ENCODE peak calls at places on chromosomes 16 and 17, in ten cellular contexts. One of them, this sample, is unnamed.

GRCh38 chr17:57110579-57111367 is 25.7 kb downstream of the AKAP1 start:
- DNase-seq in stomach: no peak
- DNase-seq in left lung: no peak
- DNase-seq in tibial artery: no peak
- DNase-seq in RWPE2: no peak
- DNase-seq in AG10803: no peak
- DNase-seq in NB4: peak; percentile 93
- DNase-seq in Calu3: no peak
- DNase-seq in B cell: no peak
- DNase-seq in progenitor cell of endocrine pancreas: no peak
- DNase-seq in this sample: no peak

GRCh38 chr16:69566437-69567030 is 768 bp downstream of the NFAT5 start:
- DNase-seq in progenitor cell of endocrine pancreas: peak; percentile 19
- DNase-seq in tibial artery: peak; percentile 84
- DNase-seq in stomach: peak; percentile 45
- DNase-seq in Calu3: peak; percentile 51
- DNase-seq in RWPE2: peak; percentile 73
- DNase-seq in NB4: peak; percentile 70
- DNase-seq in left lung: peak; percentile 67
- DNase-seq in B cell: peak; percentile 67
- DNase-seq in AG10803: peak; percentile 72
- DNase-seq in this sample: peak; percentile 70

GRCh38 chr16:69465083-69465721 is 40.8 kb downstream of the CYB5B start:
- DNase-seq in stomach: no peak
- DNase-seq in tibial artery: no peak
- DNase-seq in Calu3: peak; percentile 12
- DNase-seq in left lung: no peak
- DNase-seq in AG10803: no peak
- DNase-seq in RWPE2: no peak
- DNase-seq in B cell: peak; percentile 29
- DNase-seq in NB4: peak; percentile 72
- DNase-seq in progenitor cell of endocrine pancreas: no peak
- DNase-seq in this sample: peak; percentile 41

GRCh38 chr17:64707077-64707591 is 45.0 kb upstream of the SMURF2 start:
- DNase-seq in B cell: no peak
- DNase-seq in Calu3: peak; percentile 78
- DNase-seq in left lung: peak; percentile 93
- DNase-seq in NB4: peak; percentile 43
- DNase-seq in AG10803: peak; percentile 99
- DNase-seq in stomach: peak; percentile 77
- DNase-seq in RWPE2: peak; percentile 100
- DNase-seq in progenitor cell of endocrine pancreas: no peak
- DNase-seq in tibial artery: peak; percentile 93
- DNase-seq in this sample: no peak

GRCh38 chr17:82932146-82933005 is 92.6 kb upstream of the ZNF750 start:
- DNase-seq in Calu3: no peak
- DNase-seq in tibial artery: peak; percentile 54
- DNase-seq in B cell: no peak
- DNase-seq in progenitor cell of endocrine pancreas: no peak
- DNase-seq in left lung: no peak
- DNase-seq in AG10803: peak; percentile 44
- DNase-seq in RWPE2: peak; percentile 24
- DNase-seq in NB4: no peak
- DNase-seq in stomach: peak; percentile 15
- DNase-seq in this sample: no peak

GRCh38 chr17:82082456-82082855 is 15.6 kb downstream of the FASN start:
- DNase-seq in AG10803: no peak
- DNase-seq in RWPE2: no peak
- DNase-seq in progenitor cell of endocrine pancreas: no peak
- DNase-seq in stomach: no peak
- DNase-seq in left lung: no peak
- DNase-seq in B cell: no peak
- DNase-seq in tibial artery: no peak
- DNase-seq in Calu3: no peak
- DNase-seq in NB4: no peak
- DNase-seq in this sample: no peak

GRCh38 chr17:17691468-17692263 is 10.4 kb downstream of the RAI1 start:
- DNase-seq in B cell: peak; percentile 38
- DNase-seq in AG10803: peak; percentile 40
- DNase-seq in stomach: peak; percentile 47
- DNase-seq in RWPE2: no peak
- DNase-seq in tibial artery: no peak
- DNase-seq in Calu3: no peak
- DNase-seq in NB4: peak; percentile 89
- DNase-seq in left lung: peak; percentile 52
- DNase-seq in progenitor cell of endocrine pancreas: no peak
- DNase-seq in this sample: peak; percentile 55

GRCh38 chr16:67514382-67514828 is 14.2 kb upstream of the RIPOR1 start:
- DNase-seq in B cell: peak; percentile 86
- DNase-seq in stomach: peak; percentile 86
- DNase-seq in left lung: peak; percentile 82
- DNase-seq in NB4: peak; percentile 93
- DNase-seq in tibial artery: peak; percentile 87
- DNase-seq in RWPE2: no peak
- DNase-seq in AG10803: peak; percentile 85
- DNase-seq in progenitor cell of endocrine pancreas: peak; percentile 28
- DNase-seq in Calu3: peak; percentile 85
- DNase-seq in this sample: peak; percentile 79

GRCh38 chr17:75881678-75882454 is 3.5 kb upstream of the TRIM47 start:
- DNase-seq in progenitor cell of endocrine pancreas: no peak
- DNase-seq in AG10803: no peak
- DNase-seq in B cell: no peak
- DNase-seq in tibial artery: no peak
- DNase-seq in RWPE2: no peak
- DNase-seq in stomach: no peak
- DNase-seq in left lung: no peak
- DNase-seq in NB4: no peak
- DNase-seq in Calu3: no peak
- DNase-seq in this sample: no peak

GRCh38 chr17:63452091-63452978 is 6.2 kb upstream of the CYB561 start:
- DNase-seq in stomach: no peak
- DNase-seq in NB4: no peak
- DNase-seq in tibial artery: no peak
- DNase-seq in left lung: no peak
- DNase-seq in RWPE2: no peak
- DNase-seq in Calu3: no peak
- DNase-seq in progenitor cell of endocrine pancreas: no peak
- DNase-seq in AG10803: no peak
- DNase-seq in B cell: no peak
- DNase-seq in this sample: no peak

GRCh38 chr17:68460715-68461114 is 3.4 kb upstream of the WIPI1 start:
- DNase-seq in tibial artery: no peak
- DNase-seq in Calu3: no peak
- DNase-seq in B cell: no peak
- DNase-seq in stomach: no peak
- DNase-seq in AG10803: no peak
- DNase-seq in progenitor cell of endocrine pancreas: no peak
- DNase-seq in left lung: no peak
- DNase-seq in NB4: no peak
- DNase-seq in RWPE2: no peak
- DNase-seq in this sample: no peak

GRCh38 chr17:78329263-78330059 is 30.4 kb downstream of the SOCS3 start:
- DNase-seq in tibial artery: no peak
- DNase-seq in B cell: no peak
- DNase-seq in Calu3: peak; percentile 72
- DNase-seq in stomach: no peak
- DNase-seq in RWPE2: no peak
- DNase-seq in AG10803: peak; percentile 90
- DNase-seq in progenitor cell of endocrine pancreas: no peak
- DNase-seq in NB4: peak; percentile 99
- DNase-seq in left lung: peak; percentile 59
- DNase-seq in this sample: no peak

GRCh38 chr17:858941-859452 is 76.8 kb downstream of the MRM3 start:
- DNase-seq in Calu3: no peak
- DNase-seq in tibial artery: no peak
- DNase-seq in B cell: no peak
- DNase-seq in AG10803: no peak
- DNase-seq in NB4: no peak
- DNase-seq in progenitor cell of endocrine pancreas: no peak
- DNase-seq in left lung: no peak
- DNase-seq in RWPE2: no peak
- DNase-seq in stomach: no peak
- DNase-seq in this sample: no peak

GRCh38 chr16:58393138-58393504 is 850 bp downstream of the GINS3 start:
- DNase-seq in B cell: no peak
- DNase-seq in NB4: peak; percentile 31
- DNase-seq in Calu3: no peak
- DNase-seq in AG10803: peak; percentile 16
- DNase-seq in tibial artery: no peak
- DNase-seq in progenitor cell of endocrine pancreas: no peak
- DNase-seq in left lung: no peak
- DNase-seq in RWPE2: no peak
- DNase-seq in stomach: no peak
- DNase-seq in this sample: peak; percentile 29

GRCh38 chr16:2194166-2194834 is 2.1 kb downstream of the CASKIN1 start:
- DNase-seq in tibial artery: no peak
- DNase-seq in RWPE2: peak; percentile 91
- DNase-seq in stomach: no peak
- DNase-seq in AG10803: peak; percentile 22
- DNase-seq in left lung: no peak
- DNase-seq in progenitor cell of endocrine pancreas: no peak
- DNase-seq in B cell: no peak
- DNase-seq in Calu3: peak; percentile 57
- DNase-seq in NB4: peak; percentile 34
- DNase-seq in this sample: no peak

GRCh38 chr16:86864586-86864985 is 286.2 kb downstream of the FOXL1 start:
- DNase-seq in progenitor cell of endocrine pancreas: no peak
- DNase-seq in stomach: no peak
- DNase-seq in NB4: no peak
- DNase-seq in AG10803: no peak
- DNase-seq in tibial artery: no peak
- DNase-seq in left lung: no peak
- DNase-seq in Calu3: no peak
- DNase-seq in RWPE2: no peak
- DNase-seq in B cell: no peak
- DNase-seq in this sample: no peak

GRCh38 chr17:79922161-79922569 is 82.9 kb upstream of the CBX4 start:
- DNase-seq in AG10803: no peak
- DNase-seq in stomach: no peak
- DNase-seq in left lung: no peak
- DNase-seq in Calu3: no peak
- DNase-seq in RWPE2: no peak
- DNase-seq in tibial artery: no peak
- DNase-seq in NB4: peak; percentile 31
- DNase-seq in B cell: no peak
- DNase-seq in progenitor cell of endocrine pancreas: no peak
- DNase-seq in this sample: no peak

GRCh38 chr17:73912360-73912746 is 268.1 kb upstream of the SDK2 start:
- DNase-seq in Calu3: no peak
- DNase-seq in progenitor cell of endocrine pancreas: no peak
- DNase-seq in left lung: no peak
- DNase-seq in stomach: no peak
- DNase-seq in NB4: no peak
- DNase-seq in RWPE2: no peak
- DNase-seq in B cell: no peak
- DNase-seq in AG10803: no peak
- DNase-seq in tibial artery: no peak
- DNase-seq in this sample: no peak
- TF ChIP-seq CTCF in Calu3: no peak
- TF ChIP-seq CTCF in progenitor cell of endocrine pancreas: no peak
- TF ChIP-seq CTCF in left lung: no peak
- TF ChIP-seq CTCF in stomach: no peak
- TF ChIP-seq CTCF in NB4: no peak
- TF ChIP-seq CTCF in RWPE2: no peak
- TF ChIP-seq CTCF in B cell: peak; percentile 12
- TF ChIP-seq CTCF in AG10803: no peak
- TF ChIP-seq CTCF in tibial artery: no peak
- TF ChIP-seq CTCF in this sample: no peak

GRCh38 chr16:51982715-51983680 is 563.9 kb downstream of the TOX3 start:
- DNase-seq in RWPE2: no peak
- DNase-seq in AG10803: peak; percentile 71
- DNase-seq in tibial artery: no peak
- DNase-seq in stomach: peak; percentile 52
- DNase-seq in Calu3: peak; percentile 72
- DNase-seq in NB4: peak; percentile 74
- DNase-seq in B cell: peak; percentile 15
- DNase-seq in left lung: no peak
- DNase-seq in progenitor cell of endocrine pancreas: peak; percentile 42
- DNase-seq in this sample: peak; percentile 26
- TF ChIP-seq CTCF in RWPE2: peak; percentile 88
- TF ChIP-seq CTCF in AG10803: peak; percentile 82
- TF ChIP-seq CTCF in tibial artery: peak; percentile 70
- TF ChIP-seq CTCF in stomach: peak; percentile 90
- TF ChIP-seq CTCF in Calu3: peak; percentile 78
- TF ChIP-seq CTCF in NB4: peak; percentile 79
- TF ChIP-seq CTCF in B cell: peak; percentile 70
- TF ChIP-seq CTCF in left lung: peak; percentile 53
- TF ChIP-seq CTCF in progenitor cell of endocrine pancreas: peak; percentile 92
- TF ChIP-seq CTCF in this sample: peak; percentile 68

GRCh38 chr16:81831722-81832126 is 52.6 kb downstream of the PLCG2 start:
- DNase-seq in left lung: peak; percentile 89
- DNase-seq in NB4: peak; percentile 99
- DNase-seq in stomach: peak; percentile 62
- DNase-seq in RWPE2: no peak
- DNase-seq in AG10803: peak; percentile 12
- DNase-seq in Calu3: no peak
- DNase-seq in progenitor cell of endocrine pancreas: no peak
- DNase-seq in tibial artery: peak; percentile 70
- DNase-seq in B cell: peak; percentile 82
- DNase-seq in this sample: peak; percentile 81
- TF ChIP-seq CTCF in left lung: peak; percentile 52
- TF ChIP-seq CTCF in NB4: peak; percentile 49
- TF ChIP-seq CTCF in stomach: no peak
- TF ChIP-seq CTCF in RWPE2: no peak
- TF ChIP-seq CTCF in AG10803: no peak
- TF ChIP-seq CTCF in Calu3: no peak
- TF ChIP-seq CTCF in progenitor cell of endocrine pancreas: no peak
- TF ChIP-seq CTCF in tibial artery: no peak
- TF ChIP-seq CTCF in B cell: peak; percentile 60
- TF ChIP-seq CTCF in this sample: no peak

DNA sequence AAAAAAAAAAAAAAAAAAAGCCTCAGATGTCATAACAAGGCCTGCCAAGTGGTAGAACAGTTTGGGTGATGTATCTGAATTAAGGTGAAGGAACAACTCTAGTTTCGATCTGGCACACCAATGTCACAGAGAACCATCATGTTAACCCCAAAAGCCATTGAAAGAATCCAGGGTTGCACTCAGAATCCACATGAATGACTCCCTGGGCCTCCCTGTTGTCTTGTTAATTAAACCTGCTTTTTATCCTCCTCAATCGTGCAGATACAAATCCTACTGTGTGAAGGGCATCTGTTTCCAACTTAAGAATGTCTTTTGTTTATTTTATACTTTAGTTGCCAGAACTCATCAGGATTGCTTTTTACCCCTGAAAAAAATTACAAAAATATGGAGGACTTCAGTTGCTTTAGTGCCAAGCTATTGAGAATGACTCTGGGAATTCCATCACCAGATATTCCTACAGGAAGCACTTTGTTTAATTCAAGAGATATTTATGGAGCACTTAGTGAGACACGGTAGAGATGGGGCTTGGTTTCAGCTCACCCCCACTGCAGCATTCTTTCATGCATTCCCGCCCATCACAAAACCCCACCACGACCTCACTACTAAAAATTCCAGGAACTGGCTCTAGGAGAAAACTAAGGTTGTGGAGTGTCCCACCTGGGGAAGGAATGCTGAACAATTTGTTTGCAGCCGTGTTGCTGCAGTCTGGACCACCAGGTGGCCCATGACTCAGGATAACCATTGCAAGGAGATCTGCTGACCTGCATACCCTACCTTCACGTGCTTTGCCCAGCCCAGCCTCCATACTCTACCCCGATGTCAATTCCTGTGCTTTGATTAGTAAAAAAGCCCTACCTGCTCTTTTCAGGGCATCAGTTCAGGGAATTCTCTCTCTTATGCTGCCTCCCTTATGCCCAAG is 63.8 kb upstream of the GPRC5B start:
- DNase-seq in AG10803: no peak
- DNase-seq in tibial artery: no peak
- DNase-seq in B cell: no peak
- DNase-seq in left lung: no peak
- DNase-seq in stomach: no peak
- DNase-seq in progenitor cell of endocrine pancreas: no peak
- DNase-seq in Calu3: no peak
- DNase-seq in RWPE2: no peak
- DNase-seq in NB4: no peak
- DNase-seq in this sample: no peak
- TF ChIP-seq CTCF in AG10803: no peak
- TF ChIP-seq CTCF in tibial artery: no peak
- TF ChIP-seq CTCF in B cell: no peak
- TF ChIP-seq CTCF in left lung: no peak
- TF ChIP-seq CTCF in stomach: no peak
- TF ChIP-seq CTCF in progenitor cell of endocrine pancreas: no peak
- TF ChIP-seq CTCF in Calu3: no peak
- TF ChIP-seq CTCF in RWPE2: no peak
- TF ChIP-seq CTCF in NB4: no peak
- TF ChIP-seq CTCF in this sample: no peak